ENCODE peak calls at places on chromosomes 1 and 21, in eight cellular contexts. E is AG09309; K is heart left ventricle; Q is activated CD8-positive, alpha-beta memory T cell treated with anti-CD3 and anti-CD28 coated beads, Interleukin-2, amount 50 U/mL, for 4 hours; G is hippocampal formation; M is cardiac fibroblast; F is GM04504; O is tibial artery. H is an unnamed sample.

GRCh38 chr1:45892068-45892785 is 88.8 kb downstream of the MAST2 start:
- DNase-seq in F (peak), K (no peak), Q (no peak), M (peak), G (no peak), E (peak), O (no peak), H (peak)

GRCh38 chr1:6960291-6960758 is 175.1 kb downstream of the CAMTA1 start:
- DNase-seq in G (no peak), E (peak), M (peak), Q (no peak), F (peak), O (no peak), K (peak), H (peak)

GRCh38 chr1:212754715-212755114 is 36.9 kb downstream of the NSL1 start:
- DNase-seq in E (no peak), M (peak), O (no peak), K (peak), F (no peak), G (peak), Q (no peak), H (no peak)

GRCh38 chr1:8330271-8331125 is 12.6 kb downstream of the SLC45A1 start:
- DNase-seq in G (no peak), O (no peak), F (no peak), M (no peak), Q (no peak), K (peak), E (no peak), H (no peak)

GRCh38 chr1:214296860-214297699 is 16.1 kb downstream of the SMYD2 start:
- DNase-seq in M (peak), E (no peak), K (no peak), F (peak), G (no peak), O (no peak), Q (no peak), H (peak)

GRCh38 chr1:228058981-228059535 is 23.4 kb upstream of the ARF1 start:
- DNase-seq in G (no peak), K (peak), Q (peak), F (no peak), E (no peak), M (no peak), O (no peak), H (no peak)

GRCh38 chr1:229430761-229431269 is 3.1 kb downstream of the ACTA1 start:
- DNase-seq in F (no peak), K (peak), M (peak), E (no peak), G (no peak), Q (peak), O (peak), H (no peak)

GRCh38 chr1:180435566-180435965 is 66.8 kb downstream of the ACBD6 start:
- DNase-seq in E (no peak), M (no peak), Q (no peak), K (no peak), O (no peak), F (no peak), G (no peak), H (no peak)

GRCh38 chr1:59029768-59030167 is 245.9 kb upstream of the JUN start:
- DNase-seq in K (no peak), F (no peak), E (no peak), G (no peak), Q (no peak), M (no peak), O (no peak), H (no peak)

GRCh38 chr1:236854602-236854978 is 59.5 kb downstream of the MTR start:
- DNase-seq in K (no peak), O (no peak), G (no peak), Q (no peak), M (peak), E (peak), F (peak), H (peak)

GRCh38 chr1:162159515-162159914 is 90.0 kb downstream of the NOS1AP start:
- DNase-seq in M (no peak), F (no peak), K (no peak), Q (no peak), E (no peak), O (no peak), G (no peak), H (no peak)

GRCh38 chr1:43315963-43316737 is 15.4 kb downstream of the TIE1 start:
- DNase-seq in F (no peak), Q (no peak), G (no peak), M (peak), K (no peak), O (no peak), E (no peak), H (no peak)

GRCh38 chr1:240149488-240150094 is 57.9 kb downstream of the FMN2 start:
- DNase-seq in E (no peak), Q (no peak), M (peak), K (no peak), O (no peak), G (no peak), F (no peak), H (no peak)

GRCh38 chr21:38985423-38986378 is 180.0 kb downstream of the ETS2 start:
- DNase-seq in K (peak), E (peak), G (no peak), Q (peak), O (peak), M (peak), F (peak), H (peak)

GRCh38 chr1:55204997-55205396 is 10.2 kb downstream of the USP24 start:
- DNase-seq in M (peak), E (no peak), Q (no peak), K (no peak), G (no peak), F (no peak), O (no peak), H (no peak)

GRCh38 chr1:40532844-40533424 is 1.5 kb downstream of the ZNF684 start:
- DNase-seq in O (no peak), G (peak), E (no peak), F (peak), K (no peak), Q (no peak), M (peak), H (no peak)

GRCh38 chr1:45348609-45348965 is 8.3 kb upstream of the MUTYH start:
- DNase-seq in E (no peak), M (no peak), F (no peak), Q (no peak), K (no peak), G (no peak), O (no peak), H (no peak)

GRCh38 chr1:155970531-155971167 is 7.7 kb downstream of the ARHGEF2 start:
- DNase-seq in E (no peak), F (no peak), K (peak), Q (peak), G (peak), O (peak), M (peak), H (no peak)